ENCODE peak calls at places on chromosomes 11 and 22, in ten cellular contexts. Q, Z, K, Y, D, V, B, C, F and U are unnamed samples.
A peak's percentile ranks its signal among the peaks of the same experiment; 100 is the strongest.

GRCh38 chr11:118129475-118130196 is 23.0 kb downstream of the SCN4B start:
- DNase-seq in F (no peak), K (no peak), B (no peak), C (no peak), Z (no peak), Q (no peak), Y (no peak), V (no peak), D (no peak), U (no peak)

GRCh38 chr11:123475478-123475877 is 45.4 kb downstream of the GRAMD1B start:
- DNase-seq in D (no peak), Y (peak; percentile 22), C (peak; percentile 57), K (peak; percentile 18), Q (no peak), Z (no peak), F (no peak), B (no peak), V (no peak), U (no peak)

GRCh38 chr11:117371453-117371852 is 43.8 kb downstream of the CEP164 start:
- DNase-seq in B (no peak), K (no peak), C (no peak), Y (no peak), D (no peak), F (no peak), Z (no peak), Q (no peak), V (no peak), U (no peak)

GRCh38 chr11:68838572-68838964 is 3.1 kb downstream of the CPT1A start:
- DNase-seq in V (no peak), Q (peak; percentile 74), C (no peak), Z (no peak), Y (no peak), D (no peak), F (no peak), B (no peak), K (peak; percentile 88), U (no peak)

GRCh38 chr22:34015642-34016041 is 95.4 kb upstream of the LARGE1 start:
- DNase-seq in K (no peak), B (no peak), V (no peak), Z (no peak), Y (no peak), F (no peak), D (no peak), C (no peak), Q (no peak), U (no peak)

GRCh38 chr22:41021039-41021654 is 70.0 kb downstream of the RBX1 start:
- DNase-seq in V (no peak), D (peak; percentile 46), Q (peak; percentile 66), B (peak; percentile 59), K (peak; percentile 65), C (no peak), Y (no peak), F (no peak), Z (peak; percentile 86), U (no peak)

GRCh38 chr22:38413085-38414008 is 41.7 kb downstream of the KCNJ4 start:
- DNase-seq in B (peak; percentile 44), F (peak; percentile 95), C (no peak), Z (peak; percentile 85), Q (peak; percentile 61), D (peak; percentile 51), Y (no peak), V (peak; percentile 41), K (peak; percentile 60), U (peak; percentile 63)

GRCh38 chr22:39712938-39713525 is 142.5 kb downstream of the CACNA1I start:
- DNase-seq in D (peak; percentile 56), B (no peak), Q (no peak), V (no peak), K (no peak), F (no peak), Y (no peak), C (no peak), Z (no peak), U (peak; percentile 40)

GRCh38 chr11:12234216-12234615 is 123.8 kb downstream of the MICAL2 start:
- DNase-seq in C (no peak), Q (no peak), Y (no peak), D (no peak), V (no peak), B (no peak), K (no peak), Z (no peak), F (no peak), U (no peak)

GRCh38 chr11:61973603-61974162 is 6.2 kb upstream of the FTH1 start:
- DNase-seq in B (no peak), K (no peak), D (peak; percentile 52), Y (no peak), Q (no peak), C (no peak), V (no peak), F (no peak), Z (peak; percentile 91), U (no peak)

DNA sequence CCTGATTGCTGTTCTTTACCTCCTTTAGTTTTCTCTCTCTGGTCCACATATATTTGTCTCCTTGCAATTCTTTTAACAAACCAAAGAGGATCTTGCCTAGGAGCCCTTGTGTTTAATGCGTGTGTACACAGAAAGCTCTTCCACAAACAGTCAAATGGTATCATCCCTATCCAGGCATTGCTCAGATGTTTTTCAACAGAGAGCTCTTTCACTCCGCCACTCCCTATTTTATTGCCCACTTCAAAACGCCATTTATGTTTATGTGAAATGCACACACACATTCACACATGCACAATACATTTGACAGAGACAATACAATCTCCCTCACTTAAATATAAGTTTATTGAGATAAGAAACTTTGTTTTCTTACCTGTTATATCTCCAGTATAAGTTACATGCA is 4.7 kb downstream of the OR5AP2 start:
- DNase-seq in Z (no peak), V (no peak), C (no peak), D (no peak), B (no peak), Q (no peak), F (no peak), Y (no peak), K (no peak), U (no peak)
- TF ChIP-seq POLR2A in Z (no peak), V (no peak), C (no peak), D (no peak), B (no peak), Q (no peak), F (no peak), Y (no peak), K (no peak), U (no peak)

GRCh38 chr11:2738551-2739431 is 39.0 kb upstream of the KCNQ1OT1 start:
- DNase-seq in D (no peak), Y (no peak), Z (no peak), V (no peak), Q (no peak), K (no peak), C (no peak), F (no peak), B (no peak), U (no peak)

GRCh38 chr11:2739531-2740274 is 39.9 kb upstream of the KCNQ1OT1 start:
- DNase-seq in B (no peak), Z (no peak), Q (no peak), D (no peak), K (no peak), F (no peak), V (no peak), Y (no peak), C (no peak), U (no peak)

GRCh38 chr11:2736577-2737225 is 36.9 kb upstream of the KCNQ1OT1 start:
- DNase-seq in Q (no peak), Y (no peak), Z (no peak), K (no peak), V (no peak), B (no peak), C (no peak), F (no peak), D (peak; percentile 61), U (no peak)

GRCh38 chr11:2737226-2737590 is 37.4 kb upstream of the KCNQ1OT1 start:
- DNase-seq in F (no peak), Z (no peak), B (no peak), Y (no peak), D (no peak), V (no peak), Q (no peak), C (no peak), K (no peak), U (no peak)

GRCh38 chr11:2737876-2738275 is 38.1 kb upstream of the KCNQ1OT1 start:
- DNase-seq in Z (no peak), C (no peak), Y (no peak), K (no peak), F (no peak), Q (no peak), B (no peak), D (peak; percentile 72), V (no peak), U (no peak)
- TF ChIP-seq POLR2A in Z (no peak), C (no peak), Y (no peak), K (no peak), F (no peak), Q (no peak), B (no peak), D (no peak), V (no peak), U (no peak)

DNA sequence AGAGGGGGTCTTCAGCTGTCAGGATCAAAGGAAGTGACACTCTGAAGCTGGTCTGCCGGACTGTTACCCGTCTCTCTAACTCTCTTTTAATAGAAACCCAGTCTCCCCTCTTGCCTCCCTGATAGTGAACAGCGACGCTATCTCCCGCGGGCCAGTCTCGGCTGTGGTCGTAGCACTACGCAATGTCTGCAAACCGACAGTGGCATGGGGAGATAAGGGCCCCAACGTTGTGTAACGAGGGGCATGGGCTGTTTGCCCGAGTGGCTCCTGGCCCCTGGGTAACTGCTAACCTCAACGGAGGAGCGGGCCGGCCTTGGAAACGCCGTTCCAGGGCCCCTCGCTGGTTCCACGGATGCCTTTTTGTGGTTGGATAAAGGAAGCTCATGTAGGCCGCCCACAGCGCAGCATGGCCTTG is 23.3 kb downstream of the ZBTB16 start:
- DNase-seq in D (no peak), Z (peak; percentile 87), Q (no peak), V (no peak), C (no peak), Y (no peak), B (no peak), K (peak; percentile 68), F (no peak), U (peak; percentile 72)
- TF ChIP-seq POLR2A in D (no peak), Z (no peak), Q (no peak), V (no peak), C (no peak), Y (no peak), B (no peak), K (no peak), F (no peak), U (no peak)

GRCh38 chr11:10318527-10318802 is 13.6 kb downstream of the ADM start:
- DNase-seq in V (no peak), Q (no peak), K (no peak), D (peak; percentile 77), B (no peak), Y (no peak), F (no peak), Z (peak; percentile 85), C (no peak), U (no peak)
- TF ChIP-seq POLR2A in V (no peak), Q (no peak), K (no peak), D (no peak), B (no peak), Y (no peak), F (no peak), Z (no peak), C (no peak), U (no peak)